ENCODE peak calls at places on chromosomes 5 and 9, in nine cellular contexts. E, Q, P, G, H, K, M, I and C are unnamed samples.

GRCh38 chr5:71938886-71939285 is 168.4 kb upstream of the MAP1B start:
- DNase-seq in E (no peak), Q (peak; percentile 28), P (peak; percentile 78), G (no peak), H (peak; percentile 35), K (no peak), M (peak; percentile 67), I (peak; percentile 5), C (no peak)

GRCh38 chr5:55177078-55177477 is 4.1 kb upstream of the CDC20B start:
- DNase-seq in E (no peak), Q (no peak), P (no peak), G (no peak), H (no peak), K (no peak), M (no peak), I (no peak), C (no peak)

GRCh38 chr9:136474021-136474640 is 8.7 kb downstream of the SEC16A start:
- DNase-seq in E (no peak), Q (no peak), P (no peak), G (no peak), H (no peak), K (no peak), M (no peak), I (no peak), C (no peak)

GRCh38 chr5:131548190-131548589 is 86.8 kb downstream of the RAPGEF6 start:
- DNase-seq in E (no peak), Q (no peak), P (no peak), G (no peak), H (no peak), K (no peak), M (no peak), I (no peak), C (no peak)

GRCh38 chr5:34564706-34565235 is 91.4 kb upstream of the RAI14 start:
- DNase-seq in E (no peak), Q (no peak), P (no peak), G (peak; percentile 85), H (peak; percentile 39), K (no peak), M (no peak), I (no peak), C (no peak)

GRCh38 chr9:136539427-136540412 is 6.1 kb downstream of the NOTCH1 start:
- DNase-seq in E (no peak), Q (peak; percentile 64), P (peak; percentile 74), G (peak; percentile 87), H (peak; percentile 93), K (no peak), M (peak; percentile 92), I (peak; percentile 34), C (peak; percentile 68)

GRCh38 chr9:24090566-24090965 is 264.5 kb upstream of the ELAVL2 start:
- DNase-seq in E (no peak), Q (no peak), P (no peak), G (no peak), H (no peak), K (no peak), M (no peak), I (no peak), C (no peak)

GRCh38 chr5:160923431-160923830 is 71.4 kb upstream of the ATP10B start:
- DNase-seq in E (no peak), Q (no peak), P (no peak), G (no peak), H (no peak), K (no peak), M (no peak), I (no peak), C (no peak)

GRCh38 chr5:1490360-1490759 is 33.4 kb downstream of the LPCAT1 start:
- DNase-seq in E (no peak), Q (no peak), P (no peak), G (no peak), H (no peak), K (no peak), M (no peak), I (no peak), C (no peak)

GRCh38 chr5:1493413-1493812 is 30.3 kb downstream of the LPCAT1 start:
- DNase-seq in E (no peak), Q (no peak), P (no peak), G (no peak), H (no peak), K (no peak), M (no peak), I (no peak), C (no peak)

GRCh38 chr5:1494780-1495524 is 28.8 kb downstream of the LPCAT1 start:
- DNase-seq in E (no peak), Q (no peak), P (no peak), G (no peak), H (no peak), K (no peak), M (no peak), I (no peak), C (no peak)

GRCh38 chr5:1493941-1494340 is 29.8 kb downstream of the LPCAT1 start:
- DNase-seq in E (no peak), Q (no peak), P (no peak), G (no peak), H (no peak), K (no peak), M (no peak), I (no peak), C (no peak)

GRCh38 chr5:1492757-1493156 is 31.0 kb downstream of the LPCAT1 start:
- DNase-seq in E (no peak), Q (no peak), P (no peak), G (no peak), H (no peak), K (no peak), M (no peak), I (no peak), C (no peak)
- TF ChIP-seq CTCF in E (no peak), Q (no peak), P (no peak), G (no peak), H (no peak), K (no peak), M (no peak), I (no peak), C (no peak)

GRCh38 chr5:174570662-174571061 is 153.7 kb upstream of the MSX2 start:
- DNase-seq in E (no peak), Q (no peak), P (no peak), G (no peak), H (no peak), K (peak; percentile 53), M (no peak), I (no peak), C (no peak)

GRCh38 chr5:174575043-174575442 is 149.3 kb upstream of the MSX2 start:
- DNase-seq in E (no peak), Q (no peak), P (no peak), G (no peak), H (no peak), K (no peak), M (no peak), I (no peak), C (no peak)

GRCh38 chr5:174573210-174574014 is 151.0 kb upstream of the MSX2 start:
- DNase-seq in E (no peak), Q (no peak), P (no peak), G (no peak), H (no peak), K (no peak), M (no peak), I (no peak), C (no peak)

GRCh38 chr5:174572591-174572990 is 151.8 kb upstream of the MSX2 start:
- DNase-seq in E (no peak), Q (no peak), P (no peak), G (no peak), H (no peak), K (no peak), M (no peak), I (no peak), C (no peak)

DNA sequence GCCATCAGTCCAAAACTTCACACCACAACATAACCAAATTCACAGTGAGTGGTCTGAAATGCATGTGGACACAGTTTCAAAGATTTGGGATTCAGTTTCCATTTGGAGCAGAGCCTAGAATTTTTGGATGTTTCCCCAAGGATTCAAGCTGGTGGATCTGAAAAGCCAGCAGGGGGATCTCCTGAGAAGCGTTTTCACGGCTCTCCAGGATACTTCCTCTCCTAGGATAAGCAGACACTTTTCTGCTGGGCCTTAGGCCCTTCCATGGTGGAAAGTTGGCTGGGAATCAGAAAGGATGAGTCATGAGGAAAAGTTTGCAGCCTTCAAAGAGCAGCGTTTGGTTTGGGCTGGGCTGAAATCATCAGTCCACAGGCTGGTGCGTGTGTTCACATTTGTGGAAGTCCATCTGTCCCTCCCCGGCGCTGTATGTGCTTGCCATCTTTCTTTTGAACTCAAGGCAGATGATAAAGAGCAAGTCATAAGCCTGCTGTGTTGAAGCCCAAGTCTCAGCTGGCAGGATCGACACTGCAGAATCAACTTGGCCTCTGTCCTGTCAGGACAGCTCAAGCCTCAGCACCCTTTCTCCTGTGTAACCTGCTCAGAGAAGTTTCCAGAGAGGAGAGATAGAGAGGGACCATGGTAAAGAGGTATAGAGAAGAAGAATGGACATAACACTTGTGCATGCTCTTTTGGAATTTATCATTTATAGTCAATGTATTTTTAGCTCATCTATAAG is 152.6 kb upstream of the MSX2 start:
- DNase-seq in E (peak; percentile 86), Q (no peak), P (peak; percentile 75), G (peak; percentile 58), H (peak; percentile 99), K (peak; percentile 100), M (peak; percentile 52), I (peak; percentile 24), C (no peak)
- TF ChIP-seq CTCF in E (peak; percentile 17), Q (no peak), P (peak; percentile 14), G (no peak), H (peak; percentile 22), K (peak; percentile 71), M (no peak), I (no peak), C (no peak)

DNA sequence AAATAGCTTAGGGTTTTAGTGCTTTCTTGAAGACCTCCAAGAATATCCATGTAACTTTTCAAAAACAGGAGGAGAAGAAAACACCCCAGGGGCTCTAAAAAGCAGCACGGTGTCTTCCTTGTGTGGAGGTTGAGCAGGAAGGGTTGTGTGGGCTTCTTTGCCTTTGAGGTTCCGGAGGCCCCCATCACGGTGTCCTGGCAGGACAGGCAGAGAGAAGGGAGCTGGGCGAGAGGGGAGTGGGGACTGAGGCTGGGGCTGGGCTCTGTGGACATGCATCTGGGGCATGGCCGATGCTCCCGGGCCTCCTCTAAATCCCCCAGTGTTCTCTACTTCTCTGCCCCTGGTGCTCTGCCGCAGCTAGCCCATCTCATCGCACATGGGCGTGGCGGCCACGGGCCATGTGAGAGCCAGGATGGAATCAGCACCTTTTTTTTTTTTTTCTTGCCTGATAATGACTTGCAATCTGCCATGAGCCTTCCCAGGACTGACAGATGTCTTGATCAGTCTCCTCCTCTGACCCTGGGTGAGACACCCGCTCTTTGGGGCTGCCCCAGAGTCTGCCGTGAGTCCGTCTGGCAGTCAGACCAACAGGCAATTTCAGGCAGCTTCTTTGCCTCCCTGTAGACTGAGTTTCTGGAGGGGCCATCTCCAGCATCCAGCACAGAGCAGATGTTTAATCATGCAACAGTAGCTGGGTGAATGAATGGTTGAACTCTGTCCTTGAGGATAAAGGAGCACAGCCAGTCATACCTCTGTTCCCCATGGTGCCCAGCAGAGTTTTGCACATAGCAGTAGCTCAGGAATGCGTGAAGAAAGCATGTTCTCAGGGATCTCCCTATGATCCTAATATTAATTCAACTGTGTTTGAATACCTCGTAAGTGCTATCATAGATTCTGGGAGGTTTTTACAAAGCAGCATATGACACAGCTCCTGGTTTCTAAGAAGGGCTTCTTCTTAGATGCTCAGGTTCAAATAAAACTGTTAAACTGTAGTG is 12.1 kb downstream of the CXCL14 start:
- DNase-seq in E (no peak), Q (no peak), P (no peak), G (no peak), H (no peak), K (no peak), M (no peak), I (no peak), C (no peak)
- TF ChIP-seq CTCF in E (no peak), Q (no peak), P (no peak), G (no peak), H (no peak), K (no peak), M (no peak), I (no peak), C (no peak)

DNA sequence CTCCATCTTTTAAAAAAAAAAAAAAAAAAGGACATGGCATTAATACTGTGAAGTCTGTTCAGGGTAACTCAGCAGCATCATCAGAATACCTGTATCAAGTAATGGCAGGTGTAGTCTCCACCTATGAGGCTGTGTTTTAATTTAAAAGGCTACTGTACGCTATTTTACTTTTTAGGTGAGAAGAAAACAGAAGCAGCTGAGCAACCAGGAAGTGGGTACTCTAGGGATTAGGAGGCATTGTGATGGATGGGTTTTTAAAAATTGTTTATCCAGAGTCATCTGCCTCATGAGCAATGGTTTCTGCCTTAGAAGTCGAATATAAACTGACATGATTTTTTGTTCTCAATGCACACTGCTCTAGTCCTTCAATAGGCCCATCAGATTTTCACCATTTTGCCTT is 42.7 kb downstream of the PSIP1 start:
- DNase-seq in E (no peak), Q (no peak), P (no peak), G (no peak), H (no peak), K (no peak), M (no peak), I (no peak), C (no peak)
- TF ChIP-seq CTCF in E (no peak), Q (no peak), P (no peak), G (no peak), H (no peak), K (no peak), M (no peak), I (no peak), C (no peak)